ENCODE peak calls at places on chromosomes 6 and 20, in five cellular contexts. One of them, this sample, is unnamed.

GRCh38 chr6:1062786-1063545 is 248.9 kb upstream of the FOXQ1 start:
- DNase-seq in GM12892: no peak
- DNase-seq in ovary: no peak
- DNase-seq in prostate gland: no peak
- DNase-seq in stomach: no peak
- DNase-seq in this sample: no peak

GRCh38 chr6:72822691-72823090 is 200.8 kb downstream of the KCNQ5 start:
- DNase-seq in prostate gland: no peak
- DNase-seq in ovary: no peak
- DNase-seq in stomach: no peak
- DNase-seq in GM12892: no peak
- DNase-seq in this sample: no peak

GRCh38 chr6:133184798-133185380 is 56.3 kb upstream of the EYA4 start:
- DNase-seq in ovary: no peak
- DNase-seq in prostate gland: no peak
- DNase-seq in GM12892: no peak
- DNase-seq in stomach: no peak
- DNase-seq in this sample: no peak

GRCh38 chr20:34112600-34113061 is 588 bp upstream of the EIF2S2 start:
- DNase-seq in stomach: peak
- DNase-seq in ovary: peak
- DNase-seq in prostate gland: peak
- DNase-seq in GM12892: no peak
- DNase-seq in this sample: peak

GRCh38 chr6:150712502-150713252 is 113.0 kb downstream of the PLEKHG1 start:
- DNase-seq in ovary: no peak
- DNase-seq in stomach: no peak
- DNase-seq in GM12892: no peak
- DNase-seq in prostate gland: no peak
- DNase-seq in this sample: no peak

GRCh38 chr6:134111062-134111677 is 58.7 kb upstream of the SLC2A12 start:
- DNase-seq in ovary: no peak
- DNase-seq in GM12892: peak
- DNase-seq in stomach: no peak
- DNase-seq in prostate gland: no peak
- DNase-seq in this sample: no peak

GRCh38 chr6:11236351-11236750 is 3.9 kb upstream of the NEDD9 start:
- DNase-seq in stomach: no peak
- DNase-seq in ovary: no peak
- DNase-seq in GM12892: no peak
- DNase-seq in prostate gland: no peak
- DNase-seq in this sample: no peak

GRCh38 chr6:158322724-158323560 is 10.7 kb downstream of the TULP4 start:
- DNase-seq in stomach: no peak
- DNase-seq in GM12892: no peak
- DNase-seq in ovary: no peak
- DNase-seq in prostate gland: no peak
- DNase-seq in this sample: no peak

GRCh38 chr6:79946773-79947190 is 571 bp downstream of the ELOVL4 start:
- DNase-seq in ovary: no peak
- DNase-seq in GM12892: no peak
- DNase-seq in stomach: no peak
- DNase-seq in prostate gland: peak
- DNase-seq in this sample: no peak

GRCh38 chr20:21159658-21160380 is 33.9 kb downstream of the KIZ start:
- DNase-seq in ovary: no peak
- DNase-seq in prostate gland: no peak
- DNase-seq in GM12892: no peak
- DNase-seq in stomach: no peak
- DNase-seq in this sample: no peak

GRCh38 chr20:64152906-64153305 is 11.3 kb upstream of the MYT1 start:
- DNase-seq in GM12892: no peak
- DNase-seq in prostate gland: no peak
- DNase-seq in ovary: no peak
- DNase-seq in stomach: no peak
- DNase-seq in this sample: no peak

GRCh38 chr6:2434116-2434515 is 188.7 kb upstream of the GMDS start:
- DNase-seq in ovary: no peak
- DNase-seq in stomach: no peak
- DNase-seq in GM12892: no peak
- DNase-seq in prostate gland: no peak
- DNase-seq in this sample: no peak

GRCh38 chr6:107579413-107579812 is 89.5 kb downstream of the SOBP start:
- DNase-seq in stomach: no peak
- DNase-seq in prostate gland: no peak
- DNase-seq in GM12892: no peak
- DNase-seq in ovary: no peak
- DNase-seq in this sample: no peak

GRCh38 chr6:107800564-107801164 is 23.4 kb downstream of the SCML4 start:
- DNase-seq in ovary: no peak
- DNase-seq in stomach: no peak
- DNase-seq in prostate gland: no peak
- DNase-seq in GM12892: no peak
- DNase-seq in this sample: no peak

GRCh38 chr6:41153451-41153850 is 696 bp downstream of the TREML1 start:
- DNase-seq in stomach: no peak
- DNase-seq in prostate gland: no peak
- DNase-seq in ovary: no peak
- DNase-seq in GM12892: no peak
- DNase-seq in this sample: no peak

GRCh38 chr6:26420607-26421235 is 18.6 kb downstream of the BTN3A1 start:
- DNase-seq in GM12892: no peak
- DNase-seq in prostate gland: no peak
- DNase-seq in ovary: peak
- DNase-seq in stomach: no peak
- DNase-seq in this sample: no peak

GRCh38 chr6:15574497-15574896 is 88.3 kb downstream of the DTNBP1 start:
- DNase-seq in stomach: no peak
- DNase-seq in GM12892: no peak
- DNase-seq in ovary: no peak
- DNase-seq in prostate gland: no peak
- DNase-seq in this sample: no peak

GRCh38 chr20:13493143-13493542 is 145.6 kb downstream of the TASP1 start:
- DNase-seq in ovary: no peak
- DNase-seq in stomach: no peak
- DNase-seq in GM12892: no peak
- DNase-seq in prostate gland: no peak
- DNase-seq in this sample: no peak

GRCh38 chr6:2986722-2987196 is 12.9 kb upstream of the NQO2 start:
- DNase-seq in ovary: no peak
- DNase-seq in stomach: no peak
- DNase-seq in prostate gland: no peak
- DNase-seq in GM12892: no peak
- DNase-seq in this sample: peak

GRCh38 chr20:36628076-36628475 is 17.9 kb downstream of the SLA2 start:
- DNase-seq in ovary: no peak
- DNase-seq in stomach: no peak
- DNase-seq in GM12892: no peak
- DNase-seq in prostate gland: no peak
- DNase-seq in this sample: no peak

GRCh38 chr20:47204008-47204745 is 152.3 kb downstream of the ZMYND8 start:
- DNase-seq in GM12892: no peak
- DNase-seq in ovary: no peak
- DNase-seq in stomach: peak
- DNase-seq in prostate gland: no peak
- DNase-seq in this sample: no peak

DNA sequence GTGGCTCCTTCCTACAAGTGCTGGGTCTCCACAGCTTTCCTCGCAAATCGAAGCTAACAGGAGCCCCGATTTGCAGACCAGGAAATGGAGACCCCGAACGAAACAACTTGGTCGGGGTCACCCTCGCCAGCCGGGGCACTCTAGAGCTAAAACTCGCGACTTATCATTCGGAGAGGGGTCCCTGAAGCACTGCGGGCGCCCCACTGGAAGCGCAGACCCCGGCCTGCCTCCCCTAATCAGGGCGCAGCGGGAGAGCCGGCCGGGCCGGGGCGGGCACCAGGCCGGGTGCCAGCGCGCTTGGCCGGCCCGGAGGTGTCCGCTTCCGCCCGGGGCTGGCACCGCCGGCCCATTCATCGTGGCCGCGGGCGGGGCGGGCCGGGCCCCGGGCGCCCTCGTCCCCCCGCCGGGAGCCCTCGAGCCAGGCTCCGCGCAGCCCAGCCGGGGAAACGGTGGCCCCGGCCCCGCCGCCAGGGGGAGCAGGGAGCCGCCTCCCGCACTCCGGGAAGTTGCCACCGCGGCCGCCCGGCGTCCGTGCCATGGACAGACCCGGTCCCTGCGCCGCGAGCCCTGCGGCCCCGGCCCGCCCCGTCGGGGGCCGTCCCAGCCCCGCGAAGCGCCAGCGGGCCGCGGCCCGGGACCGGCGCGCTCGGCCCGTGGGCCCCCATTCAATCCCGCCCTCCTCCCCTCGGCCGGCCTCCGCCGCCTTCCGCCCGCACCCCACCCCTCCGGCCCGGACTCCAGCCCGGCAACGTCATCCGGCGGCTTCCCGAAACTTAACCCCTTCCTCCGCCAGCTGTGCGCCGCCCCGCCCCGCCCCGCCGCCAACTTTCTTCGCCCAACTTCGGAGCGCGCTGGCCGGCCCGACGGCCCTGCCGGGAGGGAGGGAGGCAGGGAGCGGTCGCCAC is 954 bp downstream of the RRBP1 start:
- DNase-seq in ovary: peak
- DNase-seq in stomach: peak
- DNase-seq in prostate gland: peak
- DNase-seq in GM12892: peak
- DNase-seq in this sample: peak
- TF ChIP-seq POLR2A in ovary: peak
- TF ChIP-seq POLR2A in stomach: no peak
- TF ChIP-seq POLR2A in prostate gland: no peak
- TF ChIP-seq POLR2A in GM12892: no peak
- TF ChIP-seq POLR2A in this sample: no peak

DNA sequence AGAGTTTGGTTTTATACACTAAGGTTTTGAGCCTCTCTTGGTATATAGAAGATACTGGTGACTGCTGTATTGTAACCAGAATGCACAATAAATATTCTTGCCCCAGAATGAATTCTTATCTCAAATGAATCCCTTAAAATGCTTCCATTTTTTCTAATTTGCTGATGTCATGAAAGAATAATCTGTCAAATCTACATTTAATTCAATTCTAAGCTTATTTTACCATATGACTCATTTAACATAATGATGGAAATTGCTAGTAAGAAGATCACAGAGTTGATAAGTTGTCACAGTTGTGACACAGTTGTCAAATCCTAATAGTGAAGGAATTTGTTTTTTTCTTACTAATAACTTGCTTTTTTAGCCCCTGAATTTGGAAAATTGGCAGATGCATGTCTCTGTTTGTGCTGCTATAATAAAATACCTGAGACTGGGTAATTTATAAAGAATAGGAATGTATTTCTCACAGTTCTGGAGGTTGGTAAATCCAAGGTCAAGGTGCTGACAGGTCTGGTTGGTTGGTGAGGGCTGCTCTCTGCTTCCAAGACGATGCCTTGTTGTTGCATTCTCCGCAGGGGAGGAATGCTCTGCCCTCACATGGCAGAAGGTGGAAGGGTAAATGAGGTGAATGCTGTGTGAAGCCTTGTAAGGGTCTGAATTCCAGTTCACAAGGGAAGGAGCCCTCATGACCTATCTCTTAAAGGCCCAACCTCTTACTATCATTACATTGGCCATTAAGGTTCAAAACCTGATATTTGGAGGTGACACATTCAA is 4.7 kb downstream of the ECT2L start:
- DNase-seq in stomach: no peak
- DNase-seq in ovary: no peak
- DNase-seq in prostate gland: no peak
- DNase-seq in GM12892: no peak
- DNase-seq in this sample: no peak
- TF ChIP-seq POLR2A in stomach: no peak
- TF ChIP-seq POLR2A in ovary: no peak
- TF ChIP-seq POLR2A in prostate gland: no peak
- TF ChIP-seq POLR2A in GM12892: no peak
- TF ChIP-seq POLR2A in this sample: no peak

DNA sequence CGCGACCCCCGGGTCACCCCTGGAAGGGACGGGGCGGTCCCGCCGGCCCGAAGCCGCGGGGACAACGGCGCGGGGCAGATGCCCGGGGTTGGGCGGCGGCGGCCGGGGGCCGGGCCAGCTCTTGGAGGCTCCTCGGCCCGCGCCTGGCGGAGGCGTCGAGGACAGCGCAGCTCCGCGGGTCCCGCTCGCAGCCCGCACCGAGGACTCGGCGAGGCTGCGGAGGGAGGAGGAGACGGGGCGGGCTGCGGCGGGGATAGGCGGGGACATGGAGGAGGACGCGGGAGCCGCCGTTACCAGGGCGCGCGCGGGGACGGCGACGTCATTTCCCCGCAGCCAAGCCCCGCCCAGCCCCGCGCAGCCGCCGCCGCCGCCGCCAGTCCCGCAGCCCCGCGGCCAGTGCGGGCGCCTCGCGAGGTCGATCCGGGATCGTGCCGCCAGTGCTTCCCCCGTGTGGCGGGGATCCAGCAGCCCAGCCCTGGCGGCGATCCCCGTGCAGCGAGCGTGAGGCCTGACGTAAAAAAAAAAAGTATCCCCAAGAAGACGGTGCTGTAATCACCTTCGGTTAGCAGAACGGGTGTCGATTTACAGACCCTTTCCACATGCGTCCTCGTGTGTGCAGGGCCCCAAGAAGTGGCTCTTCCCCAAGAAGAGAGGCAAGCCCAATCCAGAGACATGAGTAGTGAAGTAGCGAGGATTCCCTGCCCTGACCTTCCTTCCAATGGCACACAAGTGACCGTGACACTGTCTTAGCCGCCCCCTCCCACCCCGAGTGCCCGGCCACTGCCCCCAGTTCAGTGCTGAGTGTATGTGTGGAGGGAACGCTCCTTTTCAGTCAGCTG is at the start of gene FAM184A:
- DNase-seq in stomach: peak
- DNase-seq in ovary: peak
- DNase-seq in prostate gland: peak
- DNase-seq in GM12892: peak
- DNase-seq in this sample: peak
- TF ChIP-seq POLR2A in stomach: no peak
- TF ChIP-seq POLR2A in ovary: peak
- TF ChIP-seq POLR2A in prostate gland: peak
- TF ChIP-seq POLR2A in GM12892: no peak
- TF ChIP-seq POLR2A in this sample: no peak

DNA sequence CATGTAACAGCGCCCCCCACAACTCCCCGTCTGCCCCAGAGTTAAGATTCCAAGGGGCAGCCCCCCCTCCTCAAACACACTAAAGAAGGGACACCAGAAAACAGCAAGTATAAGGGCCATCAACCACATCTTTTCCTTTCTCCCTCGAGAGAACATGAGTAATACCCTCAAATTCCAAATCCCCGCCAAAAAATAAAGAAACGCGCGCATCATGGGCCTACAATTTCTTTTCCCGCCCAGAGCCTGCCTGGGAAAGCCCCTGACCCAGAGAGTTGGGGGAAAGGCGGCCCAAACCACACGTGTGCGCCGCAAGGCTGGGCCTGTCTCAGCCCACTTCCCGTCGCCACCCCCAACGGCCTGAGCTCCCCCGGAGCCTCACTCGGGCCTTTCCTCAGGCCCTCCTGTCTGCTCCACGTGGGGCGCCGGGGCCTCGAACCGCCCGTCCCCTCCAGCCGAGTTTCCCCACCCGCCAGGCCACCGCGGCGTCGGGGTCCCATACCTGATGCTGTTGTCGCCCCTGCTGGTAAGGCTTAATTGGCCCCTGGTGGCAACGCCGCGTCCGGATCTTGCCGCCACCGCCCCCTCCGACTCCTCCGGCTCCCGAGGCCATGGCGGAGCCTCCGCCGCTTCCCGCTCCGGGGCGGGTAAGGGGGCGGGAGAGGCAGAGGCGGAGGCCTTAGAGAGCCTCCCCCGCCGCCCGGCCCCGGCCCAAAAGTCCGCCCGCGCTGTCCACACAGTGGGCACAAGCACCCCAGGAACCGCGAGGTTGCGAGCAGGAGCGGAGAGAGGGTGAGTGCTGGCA is 746 bp downstream of the NUP153 start:
- DNase-seq in stomach: peak
- DNase-seq in prostate gland: peak
- DNase-seq in GM12892: peak
- DNase-seq in ovary: peak
- DNase-seq in this sample: peak
- TF ChIP-seq POLR2A in stomach: no peak
- TF ChIP-seq POLR2A in prostate gland: no peak
- TF ChIP-seq POLR2A in GM12892: peak
- TF ChIP-seq POLR2A in ovary: no peak
- TF ChIP-seq POLR2A in this sample: no peak

This sample was measured in lower leg skin.